ENCODE peak calls at places on chromosomes 16 and 17, in four cellular contexts. Q, O, A and J are unnamed samples.

GRCh38 chr16:3047387-3047720 is 993 bp downstream of the MMP25 start:
- DNase-seq in Q (no peak), O (no peak), A (no peak), J (no peak)

GRCh38 chr17:19344311-19345066 is 18.0 kb downstream of the B9D1 start:
- DNase-seq in Q (no peak), O (no peak), A (no peak), J (no peak)

GRCh38 chr17:63189082-63189481 is 223.0 kb downstream of the TANC2 start:
- DNase-seq in Q (no peak), O (no peak), A (no peak), J (peak)

GRCh38 chr16:75235721-75236193 is 15.7 kb downstream of the BCAR1 start:
- DNase-seq in Q (no peak), O (no peak), A (no peak), J (no peak)

GRCh38 chr16:78436846-78437245 is 337.4 kb downstream of the WWOX start:
- DNase-seq in Q (no peak), O (no peak), A (no peak), J (no peak)

GRCh38 chr16:27204232-27204915 is 1.0 kb downstream of the KDM8 start:
- DNase-seq in Q (no peak), O (no peak), A (no peak), J (no peak)

GRCh38 chr16:85979605-85980004 is 80.6 kb downstream of the IRF8 start:
- DNase-seq in Q (no peak), O (no peak), A (no peak), J (no peak)

GRCh38 chr17:45019177-45019711 is 32.2 kb downstream of the DCAKD start:
- DNase-seq in Q (no peak), O (peak), A (peak), J (no peak)

GRCh38 chr16:29806641-29807425 is 504 bp downstream of the MAZ start:
- DNase-seq in Q (no peak), O (no peak), A (peak), J (no peak)

GRCh38 chr16:324451-325334 is 27.8 kb downstream of the AXIN1 start:
- DNase-seq in Q (peak), O (peak), A (no peak), J (no peak)

GRCh38 chr17:8151641-8152111 is 528 bp downstream of the PER1 start:
- DNase-seq in Q (no peak), O (no peak), A (no peak), J (no peak)

GRCh38 chr17:51610155-51610554 is 349.8 kb downstream of the UTP18 start:
- DNase-seq in Q (no peak), O (no peak), A (no peak), J (no peak)

GRCh38 chr17:27586203-27586701 is 44.7 kb upstream of the LGALS9 start:
- DNase-seq in Q (no peak), O (no peak), A (no peak), J (no peak)

GRCh38 chr16:87924937-87925670 is 11.2 kb downstream of the CA5A start:
- DNase-seq in Q (no peak), O (no peak), A (peak), J (no peak)

GRCh38 chr17:64036198-64036922 is 15.9 kb upstream of the ICAM2 start:
- DNase-seq in Q (no peak), O (no peak), A (no peak), J (no peak)